ENCODE peak calls at places on chromosomes 12 and 14, in six cellular contexts. X is cardiac muscle cell, E is fibroblast of lung, M is ovary, C is GM23338, A is K562. K is an unnamed sample. For H3K27me3, the result is how much of the 10 kb centered on the place peaks cover.

GRCh38 chr12:132284071-132284492 is 45.3 kb downstream of the GALNT9 start:
- DNase-seq in X (no peak), E (peak), C (no peak), M (no peak), A (no peak), K (no peak)

GRCh38 chr12:115423546-115423987 is 739.6 kb upstream of the TBX3 start:
- DNase-seq in E (no peak), C (no peak), M (no peak), A (no peak), X (no peak), K (no peak)

GRCh38 chr12:12992418-12993175 is 7.5 kb downstream of the HEBP1 start:
- DNase-seq in C (peak), M (peak), E (peak), A (peak), X (no peak), K (peak)

GRCh38 chr14:53883739-53884138 is 72.9 kb downstream of the BMP4 start:
- DNase-seq in C (no peak), E (no peak), A (no peak), X (no peak), M (no peak), K (no peak)

GRCh38 chr14:73245401-73246325 is 8.4 kb downstream of the PAPLN start:
- DNase-seq in E (no peak), M (no peak), C (peak), X (no peak), A (peak), K (no peak)

GRCh38 chr14:22505309-22505708 is 83.7 kb downstream of the DAD1 start:
- DNase-seq in C (no peak), M (no peak), X (no peak), A (no peak), E (no peak), K (no peak)

GRCh38 chr12:121590476-121591143 is 9.8 kb upstream of the KDM2B start:
- DNase-seq in X (peak), C (peak), M (no peak), E (peak), A (peak), K (no peak)

GRCh38 chr14:24156840-24157239 is 4.2 kb upstream of the IRF9 start:
- DNase-seq in C (no peak), A (no peak), E (no peak), M (no peak), X (no peak), K (no peak)

GRCh38 chr14:20973501-20973900 is 16.3 kb upstream of the METTL17 start:
- DNase-seq in M (no peak), A (no peak), E (no peak), C (no peak), X (no peak), K (no peak)

GRCh38 chr12:123058980-123059379 is 78.5 kb downstream of the ARL6IP4 start:
- DNase-seq in X (no peak), A (no peak), M (no peak), C (no peak), E (peak), K (no peak)

GRCh38 chr12:93442411-93443340 is 929 bp upstream of the UBE2N start:
- DNase-seq in C (no peak), A (peak), M (no peak), X (peak), E (no peak), K (no peak)

GRCh38 chr12:24741216-24741615 is 207.7 kb downstream of the BCAT1 start:
- DNase-seq in A (no peak), C (no peak), X (no peak), E (no peak), M (no peak), K (no peak)

GRCh38 chr14:22375321-22375930 is 213.6 kb downstream of the DAD1 start:
- DNase-seq in A (peak), M (no peak), X (peak), E (peak), C (peak), K (no peak)

GRCh38 chr14:92694807-92695206 is 53.6 kb downstream of the LGMN start:
- DNase-seq in C (no peak), E (no peak), M (no peak), A (no peak), X (no peak), K (no peak)

GRCh38 chr12:75792687-75793086 is 238.9 kb downstream of the PHLDA1 start:
- DNase-seq in M (no peak), E (peak), X (no peak), C (no peak), A (no peak), K (no peak)

GRCh38 chr14:99544971-99545370 is 59.0 kb downstream of the CCDC85C start:
- DNase-seq in C (no peak), X (no peak), A (peak), M (no peak), E (no peak), K (no peak)

GRCh38 chr12:83097656-83098055 is 410.9 kb downstream of the TMTC2 start:
- DNase-seq in C (no peak), X (no peak), E (no peak), A (no peak), M (no peak), K (no peak)

GRCh38 chr14:36655963-36656768 is 5.5 kb upstream of the PAX9 start:
- DNase-seq in C (peak), A (no peak), M (no peak), E (no peak), X (peak), K (no peak)

GRCh38 chr12:77940011-77940423 is 109.3 kb downstream of the NAV3 start:
- DNase-seq in C (no peak), X (peak), A (no peak), M (no peak), E (peak), K (peak)

GRCh38 chr12:72256725-72257124 is 15.4 kb upstream of the TRHDE start:
- DNase-seq in X (no peak), C (no peak), A (no peak), E (no peak), M (no peak), K (no peak)

GRCh38 chr12:106436183-106436582 is 78.6 kb downstream of the POLR3B start:
- DNase-seq in C (no peak), M (no peak), X (no peak), E (no peak), A (no peak), K (no peak)

GRCh38 chr14:32939254-32940065 is 781 bp downstream of the NPAS3 start:
- DNase-seq in M (peak), C (peak), X (peak), A (peak), E (peak), K (no peak)

GRCh38 chr12:109650808-109651207 is 62.8 kb upstream of the FAM222A start:
- DNase-seq in M (no peak), E (no peak), A (no peak), C (no peak), X (no peak), K (no peak)

GRCh38 chr14:101587403-101587998 is 26.2 kb downstream of the DIO3 start:
- DNase-seq in C (no peak), A (no peak), M (peak), X (no peak), E (no peak), K (no peak)

GRCh38 chr12:29847246-29847645 is 63.5 kb upstream of the TMTC1 start:
- DNase-seq in E (no peak), A (no peak), M (no peak), C (no peak), X (no peak), K (no peak)

DNA sequence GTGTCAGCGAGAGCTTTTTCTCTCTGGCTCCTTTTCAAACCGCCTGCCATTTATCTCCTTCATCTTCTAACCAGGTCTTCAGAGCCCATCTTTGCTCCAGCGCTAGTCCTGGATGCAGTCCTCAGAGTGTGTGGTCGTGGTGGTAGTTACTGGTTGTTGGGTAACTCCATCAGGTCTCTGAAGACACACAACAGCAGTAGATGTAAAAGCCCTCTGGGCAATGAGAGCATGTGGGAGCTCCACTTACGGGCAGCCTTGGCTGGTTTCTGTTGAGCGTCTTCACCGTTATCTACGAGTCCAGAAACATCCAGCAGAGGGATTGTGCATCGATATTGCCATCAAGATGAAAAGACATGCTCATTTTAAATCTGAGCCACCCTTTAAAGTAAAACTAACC is 61.2 kb downstream of the FBXL14 start:
- DNase-seq in C (no peak), E (no peak), X (no peak), M (no peak), A (peak), K (no peak)
- TF ChIP-seq CTCF in C (no peak), E (no peak), X (no peak), M (no peak), A (no peak), K (no peak)

GRCh38 chr14:45254771-45255170 is 1.8 kb upstream of the MIS18BP1 start:
- DNase-seq in C (no peak), A (no peak), M (no peak), E (no peak), X (no peak), K (no peak)
- H3K4me3 ChIP-seq in C (no peak), A (no peak), M (no peak), E (no peak), X (no peak), K (no peak)

GRCh38 chr12:57477710-57478681 is 1.7 kb downstream of the ARHGAP9 start:
- DNase-seq in X (no peak), A (peak), M (no peak), E (no peak), C (no peak), K (no peak)
- H3K27me3 ChIP-seq in X (half or more), A (under half), M (under half), E (half or more), C (under half), K (under half)

DNA sequence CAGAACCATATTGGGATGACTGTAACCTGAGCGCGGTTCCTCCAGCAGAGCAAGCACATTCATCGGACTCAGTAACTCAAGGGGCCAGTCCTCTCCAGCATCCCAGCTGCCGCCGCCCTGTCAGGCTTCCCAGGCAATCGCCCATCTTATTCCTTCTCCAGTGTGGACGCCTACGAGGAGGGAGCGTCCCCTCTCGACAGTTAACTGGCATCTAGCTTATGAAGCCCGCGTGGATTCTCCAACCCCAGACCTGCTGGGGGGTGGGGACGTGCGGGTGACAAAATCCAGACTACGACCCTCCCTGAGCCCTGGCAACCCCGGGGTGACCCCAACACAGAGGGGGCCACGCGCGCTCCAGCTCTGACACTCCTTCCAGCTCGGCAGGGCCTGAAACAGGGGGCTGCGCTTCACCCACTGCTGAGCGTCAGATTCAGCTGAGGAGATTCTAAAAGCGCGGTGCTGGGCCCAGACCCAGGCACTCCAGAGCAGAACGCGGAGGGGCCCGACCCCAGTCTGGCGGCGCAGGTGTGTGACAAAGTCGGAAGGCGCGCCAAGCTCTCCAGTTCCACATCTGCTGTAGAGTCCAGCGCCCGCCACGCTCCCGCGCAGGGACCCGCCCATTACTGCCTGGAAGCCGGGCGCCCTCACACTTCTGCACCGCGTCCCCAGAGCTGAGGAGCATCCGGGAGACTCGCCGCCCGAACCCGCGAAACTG is 43.9 kb upstream of the ESR2 start:
- DNase-seq in X (peak), M (no peak), E (peak), C (peak), A (peak), K (peak)
- TF ChIP-seq CTCF in X (peak), M (no peak), E (peak), C (peak), A (peak), K (peak)